ENCODE peak calls at places on chromosomes 4 and X, in eight cellular contexts. R, W, Q, C, B, F, M and G are unnamed samples. For H3K36me3, the result is how much of the 10 kb centered on the place peaks cover.

GRCh38 chr4:13261486-13262257 is 222.5 kb downstream of the RAB28 start:
- DNase-seq in W (no peak), M (no peak), R (no peak), F (no peak), C (no peak), Q (peak), B (no peak), G (no peak)

GRCh38 chr4:149638073-149638472 is 177.6 kb downstream of the IQCM start:
- DNase-seq in F (no peak), R (no peak), M (peak), W (no peak), C (peak), Q (peak), B (no peak), G (peak)

GRCh38 chr4:24321151-24321550 is 263.2 kb downstream of the DHX15 start:
- DNase-seq in Q (peak), B (no peak), W (no peak), C (no peak), R (no peak), M (peak), F (no peak), G (peak)

GRCh38 chrX:19616016-19616415 is 100.7 kb upstream of the MAP3K15 start:
- DNase-seq in B (no peak), M (no peak), F (no peak), R (no peak), Q (no peak), C (no peak), W (no peak), G (no peak)

GRCh38 chrX:19611636-19612376 is 96.5 kb upstream of the MAP3K15 start:
- DNase-seq in M (no peak), Q (no peak), F (no peak), C (no peak), R (no peak), B (no peak), W (no peak), G (no peak)

GRCh38 chr4:119059221-119059620 is 76.4 kb upstream of the MYOZ2 start:
- DNase-seq in M (no peak), C (no peak), W (no peak), R (no peak), Q (no peak), B (no peak), F (no peak), G (no peak)

GRCh38 chr4:13162886-13163285 is 321.3 kb downstream of the RAB28 start:
- DNase-seq in C (no peak), B (no peak), W (peak), F (no peak), R (no peak), Q (peak), M (no peak), G (no peak)

GRCh38 chrX:39753296-39753996 is 344.3 kb downstream of the BCOR start:
- DNase-seq in C (peak), B (no peak), W (peak), M (peak), R (peak), Q (peak), F (no peak), G (no peak)

GRCh38 chr4:47718691-47719090 is 119.2 kb downstream of the CORIN start:
- DNase-seq in F (no peak), B (no peak), Q (no peak), C (no peak), R (no peak), W (no peak), M (no peak), G (no peak)

GRCh38 chr4:138242830-138243149 is 641 bp upstream of the SLC7A11 start:
- DNase-seq in M (no peak), Q (no peak), R (no peak), C (no peak), B (no peak), W (no peak), F (no peak), G (no peak)

GRCh38 chr4:8586671-8587468 is 5.7 kb upstream of the CPZ start:
- DNase-seq in F (peak), R (no peak), M (no peak), Q (no peak), C (no peak), B (no peak), W (no peak), G (no peak)

GRCh38 chr4:8913121-8913857 is 41.6 kb upstream of the HMX1 start:
- DNase-seq in M (no peak), R (peak), Q (no peak), C (no peak), W (no peak), F (peak), B (no peak), G (no peak)

GRCh38 chrX:139642241-139642927 is 65.6 kb downstream of the MCF2 start:
- DNase-seq in W (peak), B (no peak), M (no peak), F (no peak), Q (peak), R (no peak), C (no peak), G (no peak)

GRCh38 chr4:152937535-152938236 is 1.6 kb downstream of the FHDC1 start:
- DNase-seq in Q (peak), C (no peak), W (peak), M (peak), R (peak), B (no peak), F (peak), G (no peak)

GRCh38 chrX:68684919-68685304 is 37.4 kb downstream of the STARD8 start:
- DNase-seq in W (no peak), R (no peak), F (no peak), C (no peak), B (no peak), Q (no peak), M (no peak), G (no peak)

GRCh38 chrX:107845625-107846024 is 20.0 kb downstream of the MID2 start:
- DNase-seq in W (no peak), M (no peak), F (no peak), B (no peak), Q (no peak), R (no peak), C (no peak), G (no peak)

GRCh38 chrX:133698298-133698697 is 283.0 kb upstream of the GPC4 start:
- DNase-seq in F (no peak), W (no peak), C (peak), Q (peak), B (no peak), M (peak), R (no peak), G (no peak)

DNA sequence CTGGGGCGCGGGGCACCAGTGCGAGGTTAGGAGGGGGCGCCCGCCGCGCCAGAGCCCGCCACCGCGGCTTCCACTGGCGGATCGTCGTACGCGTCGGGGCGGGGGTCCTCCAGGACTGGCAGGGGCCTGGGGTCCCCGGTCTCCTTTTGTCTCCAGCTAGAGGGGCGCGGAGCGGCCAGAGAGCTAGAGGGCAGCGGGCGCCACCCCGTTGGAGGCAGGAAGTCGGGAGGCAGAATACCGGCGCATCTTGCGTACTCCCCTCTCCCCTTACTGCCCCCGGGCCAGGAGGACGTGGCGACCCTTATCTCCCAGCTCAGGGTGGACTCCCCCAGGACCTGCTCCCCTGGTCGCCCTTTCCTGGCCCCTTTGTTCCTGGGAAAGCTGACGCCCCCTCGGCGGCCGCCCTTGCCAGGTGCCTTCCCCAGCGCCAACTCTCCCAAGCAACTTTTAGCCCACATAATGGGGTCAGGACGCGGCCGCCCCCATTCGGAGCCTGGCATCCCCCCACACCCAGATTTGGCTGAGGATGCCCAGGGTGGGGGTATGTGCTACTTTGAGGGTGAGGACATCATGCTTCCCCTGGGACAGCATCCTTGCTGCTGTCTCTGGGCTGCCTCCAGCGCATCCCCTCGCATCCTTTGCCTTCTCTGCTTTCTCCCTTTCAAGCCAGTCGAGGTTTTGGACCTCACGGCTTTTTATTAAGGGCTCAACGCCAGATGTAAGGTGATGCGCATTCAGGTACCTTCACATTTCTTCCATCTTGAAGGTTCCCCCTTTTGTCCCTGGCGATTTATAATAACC is 976 bp downstream of the CNKSR2 start:
- DNase-seq in B (no peak), C (no peak), M (no peak), F (no peak), Q (no peak), W (peak), R (peak), G (no peak)
- H3K4me3 ChIP-seq in B (peak), C (peak), M (peak), F (peak), Q (peak), W (peak), R (peak), G (peak)

DNA sequence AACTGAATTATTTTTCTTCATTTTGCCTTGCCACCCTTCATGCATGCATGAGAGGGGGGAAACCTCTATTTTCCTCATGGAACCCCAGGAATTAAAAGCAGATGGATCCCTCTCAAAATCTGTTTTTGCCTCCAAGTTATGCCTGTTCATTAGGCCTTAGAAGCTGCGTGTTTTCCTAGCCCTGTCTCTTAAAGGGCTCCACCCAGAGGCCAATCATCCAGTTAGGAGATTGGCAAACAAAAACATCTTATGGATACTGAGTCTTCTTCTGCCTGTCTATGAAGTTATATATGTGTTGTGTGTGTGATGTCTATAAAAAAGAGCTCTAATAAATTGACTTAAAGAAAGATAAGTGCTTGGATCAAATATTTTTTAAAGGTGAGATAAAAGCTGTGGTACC is 142.9 kb downstream of the ANAPC10 start:
- DNase-seq in F (no peak), B (no peak), Q (no peak), R (no peak), C (no peak), M (no peak), W (no peak), G (no peak)
- TF ChIP-seq CTCF in F (no peak), B (no peak), Q (no peak), R (no peak), C (no peak), M (no peak), W (peak), G (no peak)

DNA sequence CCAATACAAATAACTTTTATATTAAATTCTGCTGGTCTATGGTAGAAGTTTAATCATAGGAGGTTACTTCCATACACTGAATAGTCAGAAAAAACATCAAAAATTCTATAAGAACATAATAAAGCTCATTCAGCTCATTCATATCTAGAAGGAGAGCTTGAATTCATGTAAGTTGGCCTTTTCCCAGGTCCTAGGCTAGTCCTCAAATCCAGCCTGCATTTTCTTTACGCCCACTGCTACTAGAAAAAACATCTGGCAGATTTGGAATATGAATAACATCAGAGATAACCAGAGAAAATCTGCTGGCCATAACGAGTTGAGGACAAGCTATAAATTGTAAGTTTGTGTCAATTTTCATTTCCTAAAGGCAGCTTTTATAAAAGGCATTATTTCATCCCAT is 95.5 kb downstream of the MXRA5 start:
- DNase-seq in F (no peak), Q (peak), M (peak), R (no peak), C (peak), B (no peak), W (no peak), G (no peak)
- H3K36me3 ChIP-seq in F (under half), Q (under half), M (under half), R (under half), C (under half), B (under half), W (under half), G (under half)

DNA sequence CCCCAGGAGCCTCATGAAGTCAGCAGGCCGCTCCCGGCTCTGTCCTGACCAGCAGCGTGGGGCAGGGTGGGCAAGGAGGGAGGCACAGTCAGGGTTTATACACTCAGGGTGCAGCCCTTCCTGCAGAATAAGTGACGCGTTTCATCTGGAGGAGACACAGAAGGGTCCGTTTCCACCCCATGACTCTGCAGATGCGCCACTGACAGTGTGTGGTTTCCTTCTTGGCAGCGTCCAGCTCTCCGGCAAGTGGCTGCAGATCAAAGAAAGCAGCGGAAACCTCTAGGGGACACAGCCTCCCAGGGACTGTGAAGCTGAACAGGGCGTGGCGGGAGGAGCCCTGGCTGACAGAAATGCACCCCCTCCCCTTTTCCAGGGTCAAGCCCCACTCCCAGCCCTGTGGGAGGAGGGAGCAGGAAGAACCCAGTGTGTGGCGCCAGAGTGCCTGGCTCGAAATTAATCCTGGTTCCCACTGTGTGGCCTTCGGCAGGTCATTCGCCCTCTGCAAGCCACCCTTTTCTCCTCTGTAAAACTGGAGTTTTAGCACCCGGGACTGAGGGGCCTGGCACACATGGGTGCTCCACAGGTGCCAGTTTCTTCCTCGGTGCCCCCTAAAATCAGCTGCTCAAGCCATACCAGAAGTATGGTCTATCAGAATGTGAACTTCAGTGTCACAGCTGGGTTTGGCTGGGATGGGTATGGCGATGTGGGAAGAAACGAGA is 17.3 kb upstream of the TBC1D14 start:
- DNase-seq in W (peak), M (peak), F (peak), B (peak), C (peak), Q (peak), R (no peak), G (no peak)
- H3K4me3 ChIP-seq in W (no peak), M (no peak), F (no peak), B (no peak), C (peak), Q (no peak), R (no peak), G (no peak)

GRCh38 chr4:187993827-187994226 is 1.7 kb upstream of the ZFP42 start:
- DNase-seq in F (no peak), M (peak), W (peak), R (no peak), Q (no peak), C (peak), B (no peak), G (no peak)
- TF ChIP-seq CTCF in F (peak), M (peak), W (peak), R (no peak), Q (no peak), C (peak), B (no peak), G (no peak)

GRCh38 chr4:6294705-6295421 is 25.2 kb downstream of the WFS1 start:
- DNase-seq in C (no peak), M (no peak), W (no peak), B (no peak), R (no peak), Q (no peak), F (no peak), G (no peak)
- H3K36me3 ChIP-seq in C (under half), M (half or more), W (under half), B (half or more), R (under half), Q (under half), F (under half), G (under half)

DNA sequence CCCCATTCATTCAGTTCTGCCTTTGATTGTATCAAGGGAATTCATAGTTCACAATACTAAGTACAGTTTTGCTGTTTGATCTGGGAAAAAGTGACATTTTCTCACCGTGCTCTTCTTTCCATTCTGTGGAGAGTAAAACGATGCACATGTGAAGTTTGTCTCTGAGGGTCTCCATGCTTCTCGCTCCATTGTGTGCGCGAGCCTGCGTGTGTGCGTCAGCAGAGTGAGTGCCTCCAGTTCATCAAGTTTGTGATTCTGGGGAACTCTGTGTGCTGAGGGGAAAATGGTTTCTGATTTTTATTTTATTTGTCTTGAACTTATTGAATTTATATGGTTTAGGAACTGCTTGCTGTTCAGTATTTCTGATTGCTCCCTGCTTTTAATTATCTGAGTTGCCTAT is 2.0 kb downstream of the STK26 start:
- DNase-seq in M (no peak), F (no peak), C (no peak), Q (no peak), B (no peak), W (no peak), R (no peak), G (no peak)
- H3K4me3 ChIP-seq in M (no peak), F (no peak), C (peak), Q (no peak), B (no peak), W (peak), R (no peak), G (no peak)

GRCh38 chr4:5165419-5166369 is 114.4 kb downstream of the STK32B start:
- DNase-seq in B (no peak), F (no peak), R (no peak), W (peak), C (peak), Q (peak), M (peak), G (no peak)
- TF ChIP-seq CTCF in B (no peak), F (no peak), R (no peak), W (no peak), C (no peak), Q (no peak), M (no peak), G (no peak)

GRCh38 chr4:159346681-159347080 is 243.8 kb downstream of the RAPGEF2 start:
- DNase-seq in Q (no peak), W (no peak), F (no peak), R (no peak), C (no peak), B (no peak), M (no peak), G (no peak)
- H3K36me3 ChIP-seq in Q (under half), W (half or more), F (half or more), R (under half), C (under half), B (half or more), M (under half), G (under half)